ENCODE peak calls at places on chromosomes 12 and 14, in ten cellular contexts. One of them, this sample, is unnamed. For H3K4me1, the result is how much of the 10 kb centered on the place peaks cover.

GRCh38 chr12:130132831-130133635 is 29.2 kb upstream of the FZD10 start:
- DNase-seq in aorta: peak
- DNase-seq in CD8-positive, alpha-beta memory T cell: no peak
- DNase-seq in mammary epithelial cell: no peak
- DNase-seq in effector memory CD4-positive, alpha-beta T cell: no peak
- DNase-seq in neuronal stem cell: no peak
- DNase-seq in fibroblast of lung: no peak
- DNase-seq in MM.1S: no peak
- DNase-seq in transverse colon: no peak
- DNase-seq in PC-3: no peak
- DNase-seq in this sample: no peak

GRCh38 chr14:53858344-53858682 is 98.3 kb downstream of the BMP4 start:
- DNase-seq in aorta: no peak
- DNase-seq in CD8-positive, alpha-beta memory T cell: no peak
- DNase-seq in mammary epithelial cell: no peak
- DNase-seq in effector memory CD4-positive, alpha-beta T cell: no peak
- DNase-seq in neuronal stem cell: no peak
- DNase-seq in fibroblast of lung: no peak
- DNase-seq in MM.1S: no peak
- DNase-seq in transverse colon: no peak
- DNase-seq in PC-3: no peak
- DNase-seq in this sample: no peak

GRCh38 chr12:68786929-68787328 is 21.0 kb upstream of the MDM2 start:
- DNase-seq in aorta: no peak
- DNase-seq in CD8-positive, alpha-beta memory T cell: no peak
- DNase-seq in mammary epithelial cell: no peak
- DNase-seq in effector memory CD4-positive, alpha-beta T cell: no peak
- DNase-seq in neuronal stem cell: no peak
- DNase-seq in fibroblast of lung: no peak
- DNase-seq in MM.1S: no peak
- DNase-seq in transverse colon: no peak
- DNase-seq in PC-3: no peak
- DNase-seq in this sample: peak

GRCh38 chr12:68932701-68933563 is at the start of gene CPM:
- DNase-seq in aorta: peak
- DNase-seq in CD8-positive, alpha-beta memory T cell: peak
- DNase-seq in mammary epithelial cell: peak
- DNase-seq in effector memory CD4-positive, alpha-beta T cell: peak
- DNase-seq in neuronal stem cell: peak
- DNase-seq in fibroblast of lung: peak
- DNase-seq in MM.1S: peak
- DNase-seq in transverse colon: peak
- DNase-seq in PC-3: peak
- DNase-seq in this sample: peak

GRCh38 chr14:105499256-105500035 is 8.4 kb downstream of the TEDC1 start:
- DNase-seq in aorta: peak
- DNase-seq in CD8-positive, alpha-beta memory T cell: no peak
- DNase-seq in mammary epithelial cell: no peak
- DNase-seq in effector memory CD4-positive, alpha-beta T cell: no peak
- DNase-seq in neuronal stem cell: no peak
- DNase-seq in fibroblast of lung: no peak
- DNase-seq in MM.1S: no peak
- DNase-seq in transverse colon: no peak
- DNase-seq in PC-3: no peak
- DNase-seq in this sample: no peak

GRCh38 chr12:14272954-14273910 is 92.2 kb upstream of the ATF7IP start:
- DNase-seq in aorta: no peak
- DNase-seq in CD8-positive, alpha-beta memory T cell: no peak
- DNase-seq in mammary epithelial cell: peak
- DNase-seq in effector memory CD4-positive, alpha-beta T cell: no peak
- DNase-seq in neuronal stem cell: no peak
- DNase-seq in fibroblast of lung: peak
- DNase-seq in MM.1S: no peak
- DNase-seq in transverse colon: no peak
- DNase-seq in PC-3: peak
- DNase-seq in this sample: no peak

GRCh38 chr12:27388650-27389049 is 56.0 kb downstream of the BMAL2 start:
- DNase-seq in aorta: no peak
- DNase-seq in CD8-positive, alpha-beta memory T cell: no peak
- DNase-seq in mammary epithelial cell: no peak
- DNase-seq in effector memory CD4-positive, alpha-beta T cell: no peak
- DNase-seq in neuronal stem cell: no peak
- DNase-seq in fibroblast of lung: no peak
- DNase-seq in MM.1S: no peak
- DNase-seq in transverse colon: no peak
- DNase-seq in PC-3: no peak
- DNase-seq in this sample: no peak

GRCh38 chr14:85572845-85573244 is 42.9 kb downstream of the FLRT2 start:
- DNase-seq in aorta: no peak
- DNase-seq in CD8-positive, alpha-beta memory T cell: no peak
- DNase-seq in mammary epithelial cell: peak
- DNase-seq in effector memory CD4-positive, alpha-beta T cell: no peak
- DNase-seq in neuronal stem cell: no peak
- DNase-seq in fibroblast of lung: peak
- DNase-seq in MM.1S: no peak
- DNase-seq in transverse colon: no peak
- DNase-seq in PC-3: peak
- DNase-seq in this sample: peak

GRCh38 chr14:69612014-69612758 is 790 bp downstream of the SUSD6 start:
- DNase-seq in aorta: peak
- DNase-seq in CD8-positive, alpha-beta memory T cell: peak
- DNase-seq in mammary epithelial cell: no peak
- DNase-seq in effector memory CD4-positive, alpha-beta T cell: peak
- DNase-seq in neuronal stem cell: peak
- DNase-seq in fibroblast of lung: peak
- DNase-seq in MM.1S: peak
- DNase-seq in transverse colon: peak
- DNase-seq in PC-3: peak
- DNase-seq in this sample: peak
- H3K4me1 ChIP-seq in aorta: under half
- H3K4me1 ChIP-seq in CD8-positive, alpha-beta memory T cell: half or more
- H3K4me1 ChIP-seq in mammary epithelial cell: under half
- H3K4me1 ChIP-seq in effector memory CD4-positive, alpha-beta T cell: under half
- H3K4me1 ChIP-seq in neuronal stem cell: under half
- H3K4me1 ChIP-seq in fibroblast of lung: under half
- H3K4me1 ChIP-seq in MM.1S: under half
- H3K4me1 ChIP-seq in transverse colon: half or more
- H3K4me1 ChIP-seq in PC-3: under half
- H3K4me1 ChIP-seq in this sample: half or more

DNA sequence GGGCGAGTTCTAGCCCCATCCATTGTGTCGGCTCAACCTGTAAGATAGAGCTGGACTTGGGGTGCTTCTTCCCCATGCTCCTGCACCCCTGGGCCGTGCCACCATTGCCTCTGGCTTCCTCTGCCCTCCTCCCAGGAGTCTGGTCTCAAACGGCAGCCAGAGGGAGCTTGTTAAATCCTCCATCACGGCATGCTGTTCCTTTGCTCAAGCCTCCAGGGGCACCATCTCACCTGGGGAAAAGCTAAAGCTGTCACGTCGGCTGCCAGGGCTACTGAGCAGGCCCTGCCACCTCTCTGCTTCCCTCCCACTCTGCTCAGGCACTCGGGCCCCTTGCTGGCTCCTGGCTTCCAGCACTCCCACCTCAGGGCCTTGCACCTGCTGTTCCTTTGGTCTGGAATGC is 140.4 kb downstream of the RBM19 start:
- DNase-seq in aorta: no peak
- DNase-seq in CD8-positive, alpha-beta memory T cell: no peak
- DNase-seq in mammary epithelial cell: no peak
- DNase-seq in effector memory CD4-positive, alpha-beta T cell: no peak
- DNase-seq in neuronal stem cell: no peak
- DNase-seq in fibroblast of lung: no peak
- DNase-seq in MM.1S: no peak
- DNase-seq in transverse colon: no peak
- DNase-seq in PC-3: no peak
- DNase-seq in this sample: no peak
- H3K4me1 ChIP-seq in aorta: under half
- H3K4me1 ChIP-seq in CD8-positive, alpha-beta memory T cell: under half
- H3K4me1 ChIP-seq in mammary epithelial cell: under half
- H3K4me1 ChIP-seq in effector memory CD4-positive, alpha-beta T cell: under half
- H3K4me1 ChIP-seq in neuronal stem cell: under half
- H3K4me1 ChIP-seq in fibroblast of lung: under half
- H3K4me1 ChIP-seq in MM.1S: under half
- H3K4me1 ChIP-seq in transverse colon: under half
- H3K4me1 ChIP-seq in PC-3: under half
- H3K4me1 ChIP-seq in this sample: under half

GRCh38 chr12:111182391-111182790 is 186.5 kb downstream of the PHETA1 start:
- DNase-seq in aorta: no peak
- DNase-seq in CD8-positive, alpha-beta memory T cell: no peak
- DNase-seq in mammary epithelial cell: no peak
- DNase-seq in effector memory CD4-positive, alpha-beta T cell: no peak
- DNase-seq in neuronal stem cell: no peak
- DNase-seq in fibroblast of lung: no peak
- DNase-seq in MM.1S: no peak
- DNase-seq in transverse colon: no peak
- DNase-seq in PC-3: no peak
- DNase-seq in this sample: no peak

GRCh38 chr12:111174283-111175108 is 194.4 kb downstream of the PHETA1 start:
- DNase-seq in aorta: no peak
- DNase-seq in CD8-positive, alpha-beta memory T cell: no peak
- DNase-seq in mammary epithelial cell: no peak
- DNase-seq in effector memory CD4-positive, alpha-beta T cell: no peak
- DNase-seq in neuronal stem cell: no peak
- DNase-seq in fibroblast of lung: no peak
- DNase-seq in MM.1S: peak
- DNase-seq in transverse colon: no peak
- DNase-seq in PC-3: peak
- DNase-seq in this sample: no peak

GRCh38 chr12:111175404-111175803 is 193.5 kb downstream of the PHETA1 start:
- DNase-seq in aorta: no peak
- DNase-seq in CD8-positive, alpha-beta memory T cell: no peak
- DNase-seq in mammary epithelial cell: no peak
- DNase-seq in effector memory CD4-positive, alpha-beta T cell: no peak
- DNase-seq in neuronal stem cell: no peak
- DNase-seq in fibroblast of lung: no peak
- DNase-seq in MM.1S: no peak
- DNase-seq in transverse colon: no peak
- DNase-seq in PC-3: no peak
- DNase-seq in this sample: no peak

GRCh38 chr12:111180830-111181726 is 187.8 kb downstream of the PHETA1 start:
- DNase-seq in aorta: peak
- DNase-seq in CD8-positive, alpha-beta memory T cell: no peak
- DNase-seq in mammary epithelial cell: no peak
- DNase-seq in effector memory CD4-positive, alpha-beta T cell: no peak
- DNase-seq in neuronal stem cell: no peak
- DNase-seq in fibroblast of lung: peak
- DNase-seq in MM.1S: no peak
- DNase-seq in transverse colon: peak
- DNase-seq in PC-3: no peak
- DNase-seq in this sample: peak

DNA sequence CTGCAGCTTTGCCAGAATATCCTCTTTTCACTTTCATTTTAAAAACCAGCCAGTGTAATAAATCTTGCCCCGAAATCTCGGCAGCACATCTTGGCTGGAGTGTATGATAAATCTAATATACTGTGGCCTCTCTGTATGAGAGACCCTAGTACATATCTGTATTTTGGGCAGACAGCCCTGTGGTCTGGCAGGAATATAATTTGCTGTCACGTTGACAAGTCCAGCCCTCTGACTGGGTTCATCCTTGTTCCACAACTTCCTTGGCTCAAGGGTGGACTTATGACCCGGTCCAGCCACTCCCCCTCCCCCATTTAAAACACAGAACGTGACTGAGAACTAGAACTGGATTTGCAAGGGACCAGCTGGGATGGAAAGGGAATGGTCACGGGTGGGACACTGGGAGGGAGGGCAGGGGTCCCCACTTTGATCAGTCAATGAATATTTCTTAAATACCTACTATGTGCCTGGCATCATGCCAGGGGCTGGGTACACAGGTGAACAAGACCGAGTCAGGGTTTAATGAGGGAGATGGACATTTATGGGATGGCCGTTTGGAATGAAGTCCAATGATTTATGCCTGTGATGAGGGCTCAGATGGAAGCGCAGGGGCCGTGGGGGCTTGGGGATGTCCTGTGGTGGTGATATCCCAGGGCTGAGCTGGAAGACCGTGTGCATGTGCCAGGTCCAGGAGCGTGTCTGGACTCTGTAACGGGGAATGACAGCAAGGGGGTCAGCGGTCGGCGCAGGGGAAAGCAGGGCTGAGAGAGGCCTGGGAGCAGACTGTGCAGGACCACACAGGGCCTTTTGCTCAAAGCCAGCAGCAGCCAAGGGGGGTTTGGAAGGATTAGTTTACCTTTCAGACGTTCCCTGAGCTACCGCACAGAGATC is 190.5 kb downstream of the PHETA1 start:
- DNase-seq in aorta: no peak
- DNase-seq in CD8-positive, alpha-beta memory T cell: no peak
- DNase-seq in mammary epithelial cell: no peak
- DNase-seq in effector memory CD4-positive, alpha-beta T cell: no peak
- DNase-seq in neuronal stem cell: no peak
- DNase-seq in fibroblast of lung: peak
- DNase-seq in MM.1S: no peak
- DNase-seq in transverse colon: no peak
- DNase-seq in PC-3: no peak
- DNase-seq in this sample: no peak
- H3K4me1 ChIP-seq in aorta: under half
- H3K4me1 ChIP-seq in CD8-positive, alpha-beta memory T cell: under half
- H3K4me1 ChIP-seq in mammary epithelial cell: under half
- H3K4me1 ChIP-seq in effector memory CD4-positive, alpha-beta T cell: under half
- H3K4me1 ChIP-seq in neuronal stem cell: under half
- H3K4me1 ChIP-seq in fibroblast of lung: under half
- H3K4me1 ChIP-seq in MM.1S: under half
- H3K4me1 ChIP-seq in transverse colon: under half
- H3K4me1 ChIP-seq in PC-3: under half
- H3K4me1 ChIP-seq in this sample: under half

GRCh38 chr12:56631790-56632700 is 1.9 kb upstream of the BAZ2A start:
- DNase-seq in aorta: peak
- DNase-seq in CD8-positive, alpha-beta memory T cell: peak
- DNase-seq in mammary epithelial cell: peak
- DNase-seq in effector memory CD4-positive, alpha-beta T cell: no peak
- DNase-seq in neuronal stem cell: no peak
- DNase-seq in fibroblast of lung: peak
- DNase-seq in MM.1S: peak
- DNase-seq in transverse colon: peak
- DNase-seq in PC-3: peak
- DNase-seq in this sample: peak

GRCh38 chr12:56626691-56627090 is 3.4 kb downstream of the BAZ2A start:
- DNase-seq in aorta: no peak
- DNase-seq in CD8-positive, alpha-beta memory T cell: no peak
- DNase-seq in mammary epithelial cell: no peak
- DNase-seq in effector memory CD4-positive, alpha-beta T cell: no peak
- DNase-seq in neuronal stem cell: no peak
- DNase-seq in fibroblast of lung: no peak
- DNase-seq in MM.1S: no peak
- DNase-seq in transverse colon: no peak
- DNase-seq in PC-3: no peak
- DNase-seq in this sample: no peak

GRCh38 chr12:56630180-56630632 is at the start of gene BAZ2A:
- DNase-seq in aorta: peak
- DNase-seq in CD8-positive, alpha-beta memory T cell: peak
- DNase-seq in mammary epithelial cell: peak
- DNase-seq in effector memory CD4-positive, alpha-beta T cell: peak
- DNase-seq in neuronal stem cell: peak
- DNase-seq in fibroblast of lung: peak
- DNase-seq in MM.1S: peak
- DNase-seq in transverse colon: peak
- DNase-seq in PC-3: peak
- DNase-seq in this sample: peak

GRCh38 chr12:56628671-56629458 is 1.3 kb downstream of the BAZ2A start:
- DNase-seq in aorta: peak
- DNase-seq in CD8-positive, alpha-beta memory T cell: peak
- DNase-seq in mammary epithelial cell: peak
- DNase-seq in effector memory CD4-positive, alpha-beta T cell: peak
- DNase-seq in neuronal stem cell: no peak
- DNase-seq in fibroblast of lung: peak
- DNase-seq in MM.1S: peak
- DNase-seq in transverse colon: peak
- DNase-seq in PC-3: peak
- DNase-seq in this sample: peak

GRCh38 chr12:56629459-56630179 is 507 bp downstream of the BAZ2A start:
- DNase-seq in aorta: peak
- DNase-seq in CD8-positive, alpha-beta memory T cell: peak
- DNase-seq in mammary epithelial cell: peak
- DNase-seq in effector memory CD4-positive, alpha-beta T cell: peak
- DNase-seq in neuronal stem cell: no peak
- DNase-seq in fibroblast of lung: no peak
- DNase-seq in MM.1S: peak
- DNase-seq in transverse colon: peak
- DNase-seq in PC-3: peak
- DNase-seq in this sample: peak
- H3K4me1 ChIP-seq in aorta: under half
- H3K4me1 ChIP-seq in CD8-positive, alpha-beta memory T cell: half or more
- H3K4me1 ChIP-seq in mammary epithelial cell: under half
- H3K4me1 ChIP-seq in effector memory CD4-positive, alpha-beta T cell: under half
- H3K4me1 ChIP-seq in neuronal stem cell: under half
- H3K4me1 ChIP-seq in fibroblast of lung: under half
- H3K4me1 ChIP-seq in MM.1S: under half
- H3K4me1 ChIP-seq in transverse colon: under half
- H3K4me1 ChIP-seq in PC-3: under half
- H3K4me1 ChIP-seq in this sample: half or more